ENCODE peak calls at places on chromosomes 4 and X, in four cellular contexts. O, X, G and M are unnamed samples.

GRCh38 chrX:109890910-109891502 is 111.9 kb upstream of the TMEM164 start:
- DNase-seq in O (peak), X (peak), G (peak), M (peak)

GRCh38 chr4:13881880-13882279 is 254.4 kb upstream of the BOD1L1 start:
- DNase-seq in O (no peak), X (no peak), G (no peak), M (no peak)

GRCh38 chr4:95231713-95232112 is 317.1 kb downstream of the UNC5C start:
- DNase-seq in O (no peak), X (no peak), G (no peak), M (peak)

GRCh38 chr4:172155838-172156345 is 342.7 kb downstream of the GALNTL6 start:
- DNase-seq in O (peak), X (peak), G (no peak), M (no peak)

GRCh38 chr4:176561368-176561767 is 231.4 kb downstream of the VEGFC start:
- DNase-seq in O (no peak), X (no peak), G (no peak), M (no peak)

GRCh38 chr4:66688674-66689073 is 856.6 kb downstream of the CENPC start:
- DNase-seq in O (no peak), X (no peak), G (no peak), M (peak)

GRCh38 chr4:6873792-6874461 is 35.7 kb upstream of the TBC1D14 start:
- DNase-seq in O (peak), X (peak), G (peak), M (peak)

GRCh38 chr4:136731025-136731424 is 801.3 kb downstream of the PCDH18 start:
- DNase-seq in O (no peak), X (no peak), G (no peak), M (no peak)

GRCh38 chrX:110086916-110087484 is 84.1 kb downstream of the TMEM164 start:
- DNase-seq in O (peak), X (no peak), G (peak), M (no peak)

GRCh38 chr4:176376032-176376614 is 56.4 kb downstream of the SPCS3 start:
- DNase-seq in O (no peak), X (no peak), G (no peak), M (peak)

GRCh38 chrX:11341274-11342256 is 48.4 kb downstream of the AMELX start:
- DNase-seq in O (peak), X (no peak), G (no peak), M (no peak)

GRCh38 chrX:71111851-71112468 is 583 bp upstream of the IL2RG start:
- DNase-seq in O (no peak), X (no peak), G (no peak), M (no peak)

GRCh38 chrX:114976321-114976720 is 41.1 kb downstream of the IL13RA2 start:
- DNase-seq in O (no peak), X (no peak), G (no peak), M (no peak)

GRCh38 chrX:134396174-134396573 is 63.8 kb upstream of the HPRT1 start:
- DNase-seq in O (peak), X (no peak), G (no peak), M (peak)

GRCh38 chr4:169305651-169306050 is 34.9 kb upstream of the SH3RF1 start:
- DNase-seq in O (no peak), X (no peak), G (no peak), M (no peak)

GRCh38 chrX:153781428-153782047 is 697 bp downstream of the SRPK3 start:
- DNase-seq in O (no peak), X (no peak), G (no peak), M (no peak)
- TF ChIP-seq ELF4 in O (no peak), X (no peak), G (no peak), M (no peak)

GRCh38 chr4:138051157-138051556 is 191.0 kb downstream of the SLC7A11 start:
- DNase-seq in O (no peak), X (no peak), G (no peak), M (no peak)

GRCh38 chr4:138056541-138056940 is 185.6 kb downstream of the SLC7A11 start:
- DNase-seq in O (no peak), X (no peak), G (no peak), M (no peak)

GRCh38 chr4:138053601-138054322 is 188.4 kb downstream of the SLC7A11 start:
- DNase-seq in O (no peak), X (no peak), G (no peak), M (no peak)

GRCh38 chr4:138050601-138051000 is 191.5 kb downstream of the SLC7A11 start:
- DNase-seq in O (no peak), X (peak), G (no peak), M (no peak)

GRCh38 chr4:138055890-138056289 is 186.3 kb downstream of the SLC7A11 start:
- DNase-seq in O (no peak), X (no peak), G (no peak), M (no peak)
- TF ChIP-seq SP1 in O (no peak), X (no peak), G (no peak), M (no peak)

DNA sequence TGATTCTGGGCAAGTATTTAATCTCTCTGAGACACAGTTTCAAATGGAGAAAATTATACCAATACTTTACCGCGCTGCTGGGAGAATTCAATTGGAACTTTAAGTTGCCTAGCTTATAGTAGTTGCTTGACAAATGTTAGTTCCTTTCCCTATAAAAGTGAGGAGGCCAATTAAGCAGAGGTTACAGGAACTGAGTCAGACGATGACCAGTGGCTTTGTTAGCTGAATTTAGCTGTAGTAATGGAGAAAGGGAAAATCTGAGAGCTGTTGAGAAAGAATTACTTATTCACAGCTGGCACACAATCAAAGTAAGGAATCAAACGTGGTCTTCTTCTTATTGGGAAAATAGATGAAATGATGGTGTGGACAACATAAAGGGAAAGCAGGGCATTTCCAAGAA is 29.6 kb downstream of the SMARCA1 start:
- DNase-seq in O (no peak), X (no peak), G (no peak), M (no peak)
- TF ChIP-seq ELF4 in O (no peak), X (no peak), G (no peak), M (no peak)

GRCh38 chr4:81605278-81605677 is 133.6 kb upstream of the RASGEF1B start:
- DNase-seq in O (no peak), X (no peak), G (no peak), M (no peak)
- TF ChIP-seq SP1 in O (no peak), X (no peak), G (no peak), M (no peak)

GRCh38 chr4:129822708-129823504 is 727.0 kb downstream of the C4orf33 start:
- DNase-seq in O (no peak), X (no peak), G (no peak), M (peak)

GRCh38 chr4:129821073-129821472 is 725.1 kb downstream of the C4orf33 start:
- DNase-seq in O (no peak), X (no peak), G (no peak), M (no peak)

GRCh38 chr4:129821963-129822362 is 726.0 kb downstream of the C4orf33 start:
- DNase-seq in O (no peak), X (no peak), G (no peak), M (no peak)
- TF ChIP-seq ELF4 in O (no peak), X (no peak), G (no peak), M (no peak)

DNA sequence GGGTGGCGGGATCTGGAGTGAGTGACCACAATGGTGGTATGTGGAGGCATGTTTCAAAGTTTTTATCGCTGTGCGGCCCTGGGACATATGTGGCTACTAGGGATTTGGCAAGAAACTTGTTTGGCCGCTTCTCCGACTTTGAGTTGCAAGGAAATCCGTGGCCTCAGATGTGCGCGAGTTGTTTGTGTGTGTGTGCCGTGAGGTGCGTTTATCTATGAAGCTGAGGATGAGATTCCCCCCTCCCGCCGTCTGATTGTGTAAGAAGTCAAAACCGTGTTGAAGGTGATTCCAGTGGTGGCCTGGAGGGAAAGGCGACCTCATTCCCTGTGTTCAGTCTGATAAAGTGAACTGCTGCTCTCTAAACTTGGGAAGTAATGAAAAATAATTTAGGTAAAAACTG is 1.5 kb downstream of the JADE3 start:
- DNase-seq in O (no peak), X (no peak), G (peak), M (no peak)
- TF ChIP-seq SP1 in O (no peak), X (no peak), G (no peak), M (no peak)

DNA sequence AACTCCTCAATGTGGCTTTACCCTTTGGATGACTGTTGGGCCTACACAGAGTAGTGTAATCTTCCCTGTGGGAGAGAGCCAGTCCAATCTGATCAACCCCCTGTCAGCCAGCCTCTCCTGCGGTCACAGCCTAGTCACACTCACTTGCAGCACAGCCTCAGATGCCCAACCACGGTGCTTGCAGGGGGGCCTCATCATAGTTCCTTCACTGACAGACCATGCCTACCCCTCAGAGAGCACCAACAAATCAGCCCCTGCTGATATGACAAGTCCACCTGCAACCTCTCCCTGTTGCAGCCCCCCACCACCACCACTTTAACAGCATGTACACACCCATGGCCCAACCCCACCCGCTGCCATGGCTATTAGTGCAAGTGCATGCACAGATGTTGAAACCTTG is 146.8 kb downstream of the HMGN5 start:
- DNase-seq in O (no peak), X (no peak), G (no peak), M (no peak)
- TF ChIP-seq ELF4 in O (no peak), X (no peak), G (no peak), M (no peak)

DNA sequence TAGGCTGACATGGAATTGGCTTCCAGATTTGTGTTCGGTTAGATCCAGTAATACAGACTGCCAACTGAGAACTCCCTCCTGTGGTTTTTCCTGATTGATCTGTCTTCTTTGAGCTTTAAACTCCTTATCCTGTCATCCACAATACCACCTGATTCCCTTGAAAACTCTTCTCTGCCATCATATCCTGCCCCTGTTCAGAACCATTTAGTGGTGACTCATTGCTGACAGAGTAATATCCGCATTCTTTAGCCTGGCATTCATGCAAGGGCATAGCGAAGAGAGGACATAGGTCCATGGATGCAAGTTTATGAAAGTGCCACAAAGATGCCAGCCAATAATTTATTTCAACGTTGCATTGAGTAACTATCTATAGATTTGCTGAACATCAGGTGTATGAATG is 76.6 kb downstream of the ITIH6 start:
- DNase-seq in O (no peak), X (no peak), G (no peak), M (no peak)
- TF ChIP-seq SP1 in O (no peak), X (no peak), G (no peak), M (no peak)

DNA sequence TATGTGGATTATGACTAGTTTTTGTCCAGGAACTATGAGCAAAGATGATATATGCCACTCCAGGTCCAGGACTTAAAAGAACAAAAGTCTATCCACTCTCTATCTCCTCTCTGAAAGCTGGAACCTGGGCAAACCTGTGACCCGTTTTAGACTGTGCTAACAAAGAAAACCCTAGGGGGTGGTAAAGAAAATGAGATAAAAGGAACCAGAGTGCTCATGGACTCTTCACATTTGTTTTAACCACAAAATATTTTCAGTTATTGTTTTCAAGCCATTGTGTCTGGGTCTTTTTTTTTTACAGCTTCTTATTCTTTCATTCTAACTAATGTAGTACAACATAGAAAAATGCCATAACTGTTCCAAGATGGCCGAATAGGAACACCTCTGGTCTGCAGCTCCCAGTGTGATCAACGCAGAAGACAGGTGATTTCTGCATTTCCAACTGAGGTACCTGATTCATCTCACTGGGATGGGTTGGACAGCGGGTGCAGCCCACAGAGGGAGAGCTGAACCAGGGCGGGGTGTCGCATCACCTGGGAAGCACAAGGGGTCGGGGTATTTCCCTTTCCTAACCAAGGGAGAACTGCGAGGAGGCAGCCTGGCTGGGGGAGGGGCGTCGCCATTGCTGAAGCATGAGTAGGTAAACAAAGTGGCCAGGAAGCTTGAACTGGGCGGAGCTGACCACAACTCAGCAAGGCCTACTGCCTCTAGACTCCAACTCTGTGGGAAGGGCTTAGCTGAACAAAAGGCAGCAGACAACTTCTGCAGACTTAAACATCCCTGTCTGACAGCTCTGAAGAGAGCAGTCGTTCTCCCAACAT is 45.1 kb downstream of the CHM start:
- DNase-seq in O (peak), X (peak), G (peak), M (no peak)
- TF ChIP-seq ELF4 in O (no peak), X (no peak), G (no peak), M (no peak)